ENCODE peak calls at places on chromosomes 1 and 21, in eight cellular contexts. V is foreskin fibroblast; Z is fibroblast of mammary gland; T is stimulated activated CD4-positive, alpha-beta T cell treated with anti-CD3 and anti-CD28 coated beads, Interleukin-2, amount 100 ng/mL, for 24 hours; I is LoVo; A is mesothelial cell of epicardium; U is fibroblast of pulmonary artery; X is mucosa of descending colon. C is an unnamed sample.

GRCh38 chr1:145824499-145824842 is 471 bp downstream of the POLR3C start:
- DNase-seq in X (no peak), A (no peak), T (no peak), U (no peak), V (no peak), I (no peak), Z (no peak), C (no peak)

GRCh38 chr1:36156329-36157114 is 562 bp downstream of the MAP7D1 start:
- DNase-seq in A (peak), V (peak), U (peak), T (peak), X (peak), Z (no peak), I (peak), C (peak)

GRCh38 chr1:235614442-235614954 is 35.1 kb downstream of the GNG4 start:
- DNase-seq in Z (no peak), A (no peak), X (no peak), I (no peak), T (no peak), U (no peak), V (no peak), C (no peak)

GRCh38 chr21:25891596-25891995 is 156.8 kb downstream of the GABPA start:
- DNase-seq in T (peak), U (no peak), X (no peak), A (no peak), I (no peak), Z (no peak), V (no peak), C (no peak)

GRCh38 chr1:224262373-224263054 is 67.5 kb downstream of the NVL start:
- DNase-seq in Z (no peak), X (no peak), T (no peak), U (peak), I (no peak), A (no peak), V (no peak), C (peak)

GRCh38 chr1:40313958-40314720 is 2.9 kb downstream of the COL9A2 start:
- DNase-seq in Z (no peak), X (no peak), A (no peak), V (no peak), U (no peak), T (no peak), I (no peak), C (no peak)

GRCh38 chr1:99004270-99005141 is at the start of gene PLPPR5:
- DNase-seq in X (no peak), I (no peak), Z (peak), U (peak), A (peak), V (peak), T (peak), C (no peak)

GRCh38 chr1:211625040-211625439 is 46.1 kb upstream of the SLC30A1 start:
- DNase-seq in A (no peak), Z (peak), T (no peak), V (peak), I (no peak), U (peak), X (peak), C (peak)

GRCh38 chr1:181398544-181398943 is 84.8 kb upstream of the CACNA1E start:
- DNase-seq in Z (no peak), U (no peak), A (no peak), X (no peak), T (peak), V (no peak), I (no peak), C (no peak)

GRCh38 chr21:45080639-45081414 is 6.4 kb downstream of the ADARB1 start:
- DNase-seq in V (peak), U (peak), Z (peak), A (peak), T (peak), I (no peak), X (no peak), C (no peak)

GRCh38 chr1:15616704-15617172 is 520 bp upstream of the DDI2 start:
- DNase-seq in I (peak), T (no peak), Z (peak), A (no peak), X (peak), V (no peak), U (no peak), C (no peak)

GRCh38 chr1:226108935-226109828 is 46.7 kb downstream of the H3-3A start:
- DNase-seq in X (no peak), V (peak), I (no peak), Z (peak), A (no peak), U (peak), T (no peak), C (no peak)